ENCODE peak calls at places on chromosomes 1 and 21, in ten cellular contexts. M, I, W, J, R, L, X, Y, C and F are unnamed samples. For H3K4me1, the result is how much of the 10 kb centered on the place peaks cover.

GRCh38 chr21:46125846-46126301 is 28.0 kb downstream of the COL6A2 start:
- DNase-seq in L (no peak), X (peak), I (no peak), R (no peak), J (peak), C (peak), W (no peak), M (no peak), Y (no peak), F (no peak)

GRCh38 chr21:42632771-42633690 is 20.4 kb upstream of the PDE9A start:
- DNase-seq in W (no peak), J (no peak), I (no peak), R (no peak), L (no peak), C (no peak), Y (no peak), X (no peak), M (no peak), F (no peak)

GRCh38 chr1:6414881-6415280 is 4.8 kb downstream of the HES2 start:
- DNase-seq in J (no peak), Y (no peak), M (no peak), X (no peak), C (no peak), W (no peak), R (no peak), L (no peak), I (no peak), F (no peak)

GRCh38 chr1:40895601-40896000 is 33.4 kb upstream of the CITED4 start:
- DNase-seq in X (no peak), I (no peak), J (no peak), Y (no peak), L (no peak), W (no peak), R (no peak), M (no peak), C (no peak), F (no peak)

GRCh38 chr1:219385786-219386427 is 212.2 kb downstream of the LYPLAL1 start:
- DNase-seq in L (peak), X (no peak), R (peak), I (no peak), C (peak), Y (peak), M (no peak), W (no peak), J (no peak), F (no peak)

GRCh38 chr1:26740023-26740422 is 44.2 kb downstream of the ARID1A start:
- DNase-seq in X (no peak), I (no peak), Y (no peak), R (no peak), J (no peak), M (no peak), W (no peak), L (no peak), C (no peak), F (no peak)

GRCh38 chr1:176517484-176517883 is 54.5 kb downstream of the PAPPA2 start:
- DNase-seq in M (no peak), R (no peak), I (no peak), C (peak), W (no peak), L (no peak), X (no peak), Y (peak), J (no peak), F (no peak)

GRCh38 chr1:224884428-224884827 is 45.0 kb upstream of the DNAH14 start:
- DNase-seq in R (no peak), X (no peak), Y (peak), M (no peak), C (no peak), J (no peak), I (no peak), L (no peak), W (no peak), F (no peak)

GRCh38 chr1:19762175-19762779 is 37.4 kb downstream of the TMCO4 start:
- DNase-seq in I (no peak), L (no peak), J (peak), X (peak), R (no peak), W (peak), Y (no peak), M (no peak), C (peak), F (no peak)

GRCh38 chr1:44605904-44606615 is 68.2 kb downstream of the TMEM53 start:
- DNase-seq in Y (peak), M (no peak), J (no peak), L (no peak), W (no peak), X (no peak), C (no peak), I (no peak), R (no peak), F (no peak)

GRCh38 chr1:116330342-116330652 is 42.7 kb upstream of the ATP1A1 start:
- DNase-seq in M (no peak), J (no peak), X (no peak), I (no peak), W (no peak), Y (no peak), L (no peak), C (no peak), R (no peak), F (no peak)

GRCh38 chr1:2136386-2136821 is 58.2 kb downstream of the FAAP20 start:
- DNase-seq in I (no peak), M (peak), J (no peak), Y (no peak), X (no peak), W (no peak), C (no peak), R (no peak), L (no peak), F (no peak)

GRCh38 chr1:2134604-2135307 is 59.8 kb downstream of the FAAP20 start:
- DNase-seq in Y (no peak), R (no peak), I (no peak), C (no peak), M (peak), W (no peak), X (no peak), L (no peak), J (peak), F (no peak)

GRCh38 chr1:2136836-2137235 is 57.7 kb downstream of the FAAP20 start:
- DNase-seq in X (no peak), C (no peak), I (no peak), M (peak), W (no peak), J (no peak), L (no peak), Y (no peak), R (no peak), F (no peak)

GRCh38 chr1:2135425-2135824 is 59.1 kb downstream of the FAAP20 start:
- DNase-seq in R (peak), L (no peak), M (peak), C (peak), I (no peak), J (peak), X (no peak), Y (peak), W (no peak), F (no peak)

DNA sequence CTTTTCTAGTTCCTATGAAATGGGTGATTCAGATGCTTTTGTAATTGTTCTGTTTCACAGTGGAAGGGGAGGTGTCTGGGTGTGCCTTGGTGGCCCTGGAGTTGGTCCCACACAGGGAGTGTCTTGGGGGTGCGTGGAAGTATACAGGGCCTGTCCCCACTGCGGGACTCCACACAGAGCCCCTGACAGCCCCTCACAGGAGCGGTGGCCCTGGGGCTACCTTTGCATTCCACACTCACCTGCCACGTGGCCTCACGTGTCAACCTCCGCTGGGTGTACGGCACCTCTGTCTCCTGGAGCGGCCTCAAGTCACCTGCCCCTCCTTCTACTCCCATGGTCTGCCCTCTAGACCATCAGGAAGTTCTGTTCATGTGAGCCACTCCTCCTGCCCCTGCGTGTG is 58.7 kb downstream of the FAAP20 start:
- DNase-seq in R (no peak), W (no peak), L (no peak), C (no peak), J (no peak), Y (no peak), I (no peak), M (peak), X (no peak), F (no peak)
- H3K4me1 ChIP-seq in R (under half), W (under half), L (under half), C (under half), J (under half), Y (under half), I (under half), M (half or more), X (under half), F (under half)

DNA sequence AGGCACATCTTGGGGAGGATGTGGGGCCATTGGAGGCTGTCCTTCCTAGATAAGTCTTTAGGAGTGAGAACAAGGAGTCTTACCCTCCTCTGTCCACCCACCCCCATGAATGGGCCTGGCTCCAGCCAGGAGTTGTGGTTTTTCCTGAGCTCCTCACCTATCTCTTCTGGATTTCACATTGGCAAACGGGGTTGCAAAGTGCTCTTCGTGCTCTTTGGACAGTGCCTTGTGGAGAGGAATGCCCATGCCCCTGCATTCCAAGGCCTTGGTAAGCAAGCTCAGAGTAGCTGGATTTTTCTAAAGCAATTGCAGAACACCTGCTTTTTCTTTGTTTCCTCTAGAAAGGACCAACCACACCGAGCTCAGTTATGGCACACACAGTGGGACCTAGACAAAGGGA is 152.1 kb upstream of the CAMK1G start:
- DNase-seq in X (no peak), I (no peak), L (no peak), C (no peak), M (no peak), Y (no peak), R (no peak), W (no peak), J (no peak), F (no peak)
- H3K4me1 ChIP-seq in X (under half), I (under half), L (under half), C (under half), M (under half), Y (under half), R (under half), W (under half), J (under half), F (under half)

GRCh38 chr21:35044128-35044527 is 5.0 kb downstream of the RUNX1 start:
- DNase-seq in X (no peak), Y (no peak), C (no peak), W (no peak), M (no peak), J (no peak), R (no peak), I (no peak), L (no peak), F (no peak)

GRCh38 chr21:35046223-35046690 is 2.8 kb downstream of the RUNX1 start:
- DNase-seq in X (no peak), R (no peak), M (no peak), C (no peak), W (no peak), L (no peak), I (no peak), J (no peak), Y (no peak), F (no peak)

GRCh38 chr21:35044770-35045538 is 4.1 kb downstream of the RUNX1 start:
- DNase-seq in I (no peak), J (no peak), M (no peak), C (no peak), X (no peak), W (no peak), Y (no peak), L (no peak), R (no peak), F (no peak)

GRCh38 chr21:35046880-35047229 is 2.2 kb downstream of the RUNX1 start:
- DNase-seq in I (no peak), R (no peak), M (no peak), J (no peak), W (no peak), X (no peak), L (no peak), C (no peak), Y (peak), F (no peak)

DNA sequence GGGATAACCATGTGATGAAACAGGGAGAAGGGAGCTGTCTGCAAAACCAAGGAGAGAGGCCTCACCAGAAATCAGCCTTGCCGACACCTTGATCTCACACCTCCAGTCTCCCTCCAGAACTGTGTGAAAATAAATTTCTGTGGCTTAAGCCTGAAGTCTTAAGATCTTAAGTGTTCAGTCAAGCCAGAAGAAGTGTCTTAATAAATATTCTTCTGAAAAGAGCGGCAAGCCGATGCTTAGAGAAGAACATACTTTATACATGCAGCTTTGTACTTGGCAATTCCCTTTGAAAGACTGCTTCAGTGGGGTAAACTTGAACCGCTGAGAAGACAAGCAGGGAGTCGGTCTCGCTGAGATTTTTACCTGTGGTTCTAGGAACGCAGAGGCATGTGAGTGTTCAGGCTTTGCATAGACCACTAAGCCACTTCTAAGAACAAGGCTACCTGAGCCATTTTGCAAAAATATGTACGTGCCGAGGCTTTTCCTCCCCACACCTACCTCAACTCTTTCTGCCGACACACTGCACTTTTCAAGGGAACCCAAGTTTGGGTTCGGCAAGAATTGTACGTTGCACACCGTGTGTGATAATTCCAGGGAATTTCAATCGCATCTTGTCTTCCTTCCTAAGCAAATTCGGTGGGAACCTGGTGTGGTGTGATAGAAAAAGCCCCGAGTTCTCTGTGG is 3.4 kb downstream of the RUNX1 start:
- DNase-seq in R (no peak), Y (no peak), M (no peak), W (peak), C (no peak), I (peak), J (no peak), X (peak), L (no peak), F (peak)
- H3K4me1 ChIP-seq in R (under half), Y (under half), M (under half), W (half or more), C (under half), I (half or more), J (under half), X (half or more), L (under half), F (half or more)

DNA sequence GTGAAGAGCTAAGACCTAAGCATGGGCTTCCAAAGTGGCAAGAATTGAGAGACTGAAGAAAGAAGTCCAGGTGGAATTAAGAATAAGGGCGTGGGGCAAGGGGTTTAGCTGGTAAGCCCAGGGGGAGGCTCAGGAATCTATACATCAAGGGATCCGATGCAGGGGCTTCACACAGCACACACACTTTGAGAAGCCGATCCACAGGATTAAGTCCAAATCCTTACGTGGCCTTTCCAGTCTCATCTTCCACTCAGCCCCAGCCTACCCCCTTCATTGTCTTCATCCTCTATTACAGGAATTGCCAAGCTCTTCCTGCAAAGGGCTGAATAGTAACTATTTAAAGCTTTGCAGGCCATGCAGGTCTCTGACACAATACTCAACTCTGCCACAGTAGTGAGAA is 101.3 kb downstream of the TGFBR3 start:
- DNase-seq in M (no peak), X (no peak), W (no peak), J (no peak), I (no peak), L (no peak), C (no peak), R (no peak), Y (no peak), F (no peak)
- H3K4me1 ChIP-seq in M (half or more), X (under half), W (under half), J (under half), I (under half), L (under half), C (under half), R (under half), Y (under half), F (under half)

DNA sequence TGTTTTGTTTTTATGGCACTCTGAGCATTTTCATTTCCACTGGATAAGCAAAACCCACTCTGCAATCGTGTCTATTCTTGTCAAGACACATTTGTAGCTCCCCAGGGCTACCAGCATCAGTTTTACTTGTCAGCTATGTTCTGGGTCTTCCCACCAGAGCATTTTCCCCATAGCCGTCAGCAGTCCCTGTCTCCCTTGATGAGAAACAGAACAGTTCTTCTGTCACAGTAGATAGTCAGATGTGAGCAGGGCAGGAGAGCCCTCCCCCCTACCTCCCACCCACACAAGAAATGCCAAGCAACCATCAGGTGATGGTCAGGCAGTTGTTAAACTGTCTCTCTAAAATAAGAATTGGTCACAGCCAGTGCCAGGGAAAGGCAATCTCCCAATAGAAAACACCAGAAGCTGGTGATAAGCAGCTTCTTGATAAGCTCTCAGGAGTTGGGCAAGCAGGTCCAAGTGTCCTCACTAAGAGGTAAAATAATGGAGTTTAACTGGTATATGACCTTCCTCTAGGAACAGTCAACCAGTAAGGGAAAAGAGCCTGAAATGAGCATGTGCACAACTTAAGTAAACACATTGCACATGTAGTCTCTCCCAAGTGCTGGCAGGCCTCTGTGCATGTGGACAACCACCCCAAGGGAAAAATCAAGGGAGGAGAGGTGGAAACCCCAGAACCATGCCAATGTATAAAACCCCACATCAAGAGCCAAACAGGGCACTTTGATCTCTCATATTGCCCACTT is 208.2 kb downstream of the S1PR1 start:
- DNase-seq in Y (no peak), I (no peak), J (no peak), L (no peak), X (no peak), R (no peak), C (peak), M (peak), W (no peak), F (no peak)
- H3K4me1 ChIP-seq in Y (under half), I (under half), J (under half), L (under half), X (under half), R (under half), C (under half), M (under half), W (under half), F (under half)

DNA sequence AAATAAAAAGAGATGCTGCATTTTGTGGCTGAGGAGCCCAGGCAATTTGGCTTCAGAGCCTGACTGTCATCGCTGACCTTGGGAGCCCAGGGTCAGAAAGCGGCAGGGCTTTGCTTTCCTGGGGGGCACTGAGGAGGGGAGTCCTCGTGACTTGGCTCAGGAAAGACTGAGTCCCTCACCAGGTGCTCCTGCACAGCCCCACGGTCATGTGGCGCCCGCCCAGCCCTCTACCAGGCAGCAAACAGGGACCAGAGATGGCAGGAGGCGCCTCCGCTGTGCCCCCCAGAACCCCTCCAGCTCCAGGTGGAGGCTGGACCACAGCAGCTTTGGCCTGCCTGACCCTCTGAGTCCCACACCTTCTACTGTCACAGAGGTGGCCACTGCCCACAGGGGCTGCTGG is 13.2 kb downstream of the EFHD2 start:
- DNase-seq in Y (no peak), R (no peak), L (no peak), W (no peak), I (no peak), X (no peak), M (no peak), C (no peak), J (no peak), F (no peak)
- H3K4me1 ChIP-seq in Y (under half), R (under half), L (under half), W (under half), I (under half), X (under half), M (half or more), C (under half), J (under half), F (under half)

DNA sequence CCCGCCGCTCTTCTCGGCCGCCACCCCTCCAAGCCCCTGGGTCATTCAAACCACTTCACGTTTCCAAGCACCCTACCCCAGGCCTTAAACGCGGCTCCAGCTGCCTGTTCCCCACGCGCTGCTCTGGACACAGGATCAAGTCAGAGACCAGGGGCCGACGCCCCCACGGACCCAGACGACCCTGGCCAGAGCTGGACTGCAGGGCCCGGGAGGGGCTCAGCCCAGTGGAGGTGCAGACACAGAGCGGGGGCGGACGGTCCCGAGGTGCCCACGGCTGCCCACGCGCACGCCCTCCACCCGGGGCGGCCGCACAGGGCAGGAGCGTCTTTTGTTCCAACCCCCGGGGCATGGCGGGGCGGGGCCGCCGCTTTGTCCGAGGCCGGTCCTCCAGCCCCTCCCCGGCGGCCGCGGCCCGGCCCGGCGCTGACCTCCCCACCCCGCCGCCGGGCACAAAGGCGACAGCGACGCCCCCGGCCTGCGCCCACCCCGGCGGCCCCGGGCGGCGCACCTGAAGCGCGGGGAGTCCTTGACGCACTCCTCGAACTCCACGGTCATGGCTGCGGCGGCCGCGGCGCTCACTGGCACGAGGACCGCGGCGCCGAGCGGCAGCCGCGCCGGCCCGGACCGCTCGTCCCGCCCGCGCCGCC is 346 bp downstream of the ACAP3 start:
- DNase-seq in C (peak), L (no peak), W (no peak), R (no peak), Y (no peak), I (no peak), X (no peak), M (peak), J (peak), F (no peak)
- H3K4me1 ChIP-seq in C (under half), L (under half), W (under half), R (under half), Y (under half), I (under half), X (under half), M (half or more), J (under half), F (under half)

GRCh38 chr1:204128464-204128963 is 23.3 kb downstream of the ETNK2 start:
- DNase-seq in R (no peak), M (no peak), L (no peak), X (no peak), I (no peak), J (no peak), W (no peak), C (no peak), Y (no peak), F (no peak)
- H3K4me1 ChIP-seq in R (under half), M (under half), L (under half), X (under half), I (under half), J (under half), W (under half), C (under half), Y (under half), F (under half)

GRCh38 chr1:32247983-32248889 is 1.2 kb downstream of the FAM167B start:
- DNase-seq in X (peak), M (peak), J (peak), R (peak), I (peak), C (peak), Y (peak), L (peak), W (peak), F (peak)
- H3K4me1 ChIP-seq in X (under half), M (half or more), J (under half), R (under half), I (under half), C (under half), Y (under half), L (under half), W (half or more), F (under half)